ENCODE peak calls at places on chromosome 5, in nine cellular contexts. H, L, O, N, Q, P, B, U and R are unnamed samples.

GRCh38 chr5:76960004-76960625 is 7.3 kb downstream of the CRHBP start:
- DNase-seq in P (peak), O (peak), H (no peak), N (no peak), U (no peak), Q (no peak), L (no peak), B (no peak), R (no peak)

GRCh38 chr5:154267516-154267915 is 77.0 kb downstream of the GALNT10 start:
- DNase-seq in N (no peak), P (no peak), L (no peak), O (no peak), B (no peak), U (no peak), Q (no peak), H (no peak), R (no peak)

GRCh38 chr5:123807177-123807900 is 295.4 kb downstream of the CSNK1G3 start:
- DNase-seq in N (no peak), H (no peak), Q (no peak), B (no peak), L (no peak), P (no peak), O (no peak), U (no peak), R (no peak)

GRCh38 chr5:16870878-16871277 is 65.2 kb downstream of the MYO10 start:
- DNase-seq in O (no peak), P (no peak), Q (no peak), L (no peak), H (no peak), B (no peak), N (no peak), U (no peak), R (no peak)

GRCh38 chr5:435961-436640 is 6.9 kb upstream of the EXOC3 start:
- DNase-seq in H (no peak), P (no peak), O (peak), L (no peak), N (peak), B (no peak), Q (no peak), U (no peak), R (no peak)

GRCh38 chr5:315488-316209 is 5.9 kb upstream of the AHRR start:
- DNase-seq in B (no peak), N (no peak), U (no peak), L (no peak), H (no peak), P (no peak), O (no peak), Q (no peak), R (no peak)

GRCh38 chr5:149837680-149838269 is 106.8 kb downstream of the PDE6A start:
- DNase-seq in U (peak), P (peak), O (peak), H (no peak), N (no peak), Q (peak), B (peak), L (peak), R (no peak)

GRCh38 chr5:55102345-55102744 is at the start of gene GZMA:
- DNase-seq in H (no peak), O (no peak), P (no peak), U (no peak), N (no peak), Q (no peak), L (no peak), B (no peak), R (no peak)

GRCh38 chr5:143992461-143992860 is 178.0 kb downstream of the YIPF5 start:
- DNase-seq in L (no peak), O (no peak), B (no peak), N (no peak), Q (no peak), P (no peak), U (no peak), H (no peak), R (no peak)

GRCh38 chr5:123696948-123697347 is 185.0 kb downstream of the CSNK1G3 start:
- DNase-seq in U (no peak), Q (no peak), L (peak), B (no peak), N (no peak), P (no peak), H (no peak), O (no peak), R (no peak)

GRCh38 chr5:43121565-43122484 is 1.1 kb downstream of the ZNF131 start:
- DNase-seq in H (no peak), B (no peak), Q (peak), U (no peak), N (no peak), L (no peak), P (peak), O (peak), R (no peak)

GRCh38 chr5:125372694-125373621 is 626.5 kb upstream of the ZNF608 start:
- DNase-seq in U (no peak), P (peak), N (no peak), O (peak), L (no peak), H (no peak), Q (no peak), B (no peak), R (no peak)

GRCh38 chr5:71782771-71783770 is 64.0 kb downstream of the CARTPT start:
- DNase-seq in N (peak), H (no peak), P (peak), Q (peak), O (peak), B (peak), L (peak), U (peak), R (no peak)

GRCh38 chr5:94893404-94894145 is 275.1 kb downstream of the SLF1 start:
- DNase-seq in H (no peak), B (no peak), N (no peak), P (no peak), Q (peak), O (peak), L (no peak), U (no peak), R (no peak)

GRCh38 chr5:131491749-131492148 is 143.3 kb downstream of the RAPGEF6 start:
- DNase-seq in P (no peak), H (no peak), L (no peak), N (no peak), O (peak), U (no peak), Q (no peak), B (no peak), R (no peak)

GRCh38 chr5:2257326-2258244 is 374.9 kb upstream of the IRX4 start:
- DNase-seq in H (peak), B (no peak), O (no peak), N (no peak), U (no peak), L (no peak), P (no peak), Q (no peak), R (no peak)

GRCh38 chr5:177412603-177413233 is 3.4 kb upstream of the F12 start:
- DNase-seq in Q (no peak), L (no peak), O (no peak), N (no peak), U (no peak), P (no peak), B (no peak), H (no peak), R (no peak)

GRCh38 chr5:151463137-151464029 is 16.0 kb downstream of the SLC36A1 start:
- DNase-seq in P (no peak), H (no peak), L (no peak), U (no peak), B (no peak), N (no peak), O (no peak), Q (no peak), R (no peak)

GRCh38 chr5:81140942-81141341 is 92.2 kb upstream of the CKMT2 start:
- DNase-seq in B (no peak), H (no peak), L (peak), P (peak), N (no peak), O (peak), U (peak), Q (peak), R (no peak)

GRCh38 chr5:39755452-39755851 is 330.7 kb upstream of the DAB2 start:
- DNase-seq in B (no peak), Q (peak), O (peak), U (no peak), H (no peak), N (no peak), P (no peak), L (no peak), R (no peak)

GRCh38 chr5:132259061-132259851 is 1.8 kb downstream of the PDLIM4 start:
- DNase-seq in L (peak), O (peak), B (peak), P (peak), U (peak), H (no peak), N (peak), Q (peak), R (peak)

GRCh38 chr5:5777013-5777412 is 354.5 kb downstream of the ICE1 start:
- DNase-seq in H (no peak), U (no peak), L (no peak), Q (no peak), N (no peak), O (no peak), P (no peak), B (no peak), R (no peak)

GRCh38 chr5:31033295-31033694 is 160.2 kb upstream of the CDH6 start:
- DNase-seq in O (peak), U (no peak), N (no peak), P (peak), Q (no peak), L (no peak), B (no peak), H (no peak), R (no peak)

GRCh38 chr5:55232985-55233928 is at the start of gene CCNO:
- DNase-seq in L (peak), B (peak), P (peak), H (peak), O (peak), Q (peak), N (peak), U (peak), R (peak)

GRCh38 chr5:44875661-44876250 is 67.0 kb downstream of the MRPS30 start:
- DNase-seq in L (no peak), N (no peak), P (no peak), H (no peak), Q (peak), B (no peak), O (peak), U (no peak), R (no peak)

GRCh38 chr5:16049766-16050165 is 129.8 kb downstream of the MARCHF11 start:
- DNase-seq in L (no peak), H (no peak), U (no peak), B (no peak), Q (no peak), N (no peak), P (no peak), O (no peak), R (no peak)

GRCh38 chr5:129003232-129003631 is 37.9 kb downstream of the SLC27A6 start:
- DNase-seq in H (no peak), Q (no peak), N (no peak), L (no peak), U (no peak), P (no peak), O (no peak), B (no peak), R (no peak)

GRCh38 chr5:72209515-72210115 is 102.3 kb downstream of the MAP1B start:
- DNase-seq in L (no peak), H (no peak), P (no peak), N (no peak), O (no peak), B (no peak), U (no peak), Q (peak), R (no peak)

GRCh38 chr5:104084896-104085295 is 522.3 kb upstream of the NUDT12 start:
- DNase-seq in H (no peak), U (no peak), O (no peak), L (no peak), N (no peak), P (no peak), B (no peak), Q (no peak), R (no peak)

GRCh38 chr5:104080646-104081175 is 518.1 kb upstream of the NUDT12 start:
- DNase-seq in B (no peak), N (no peak), H (no peak), U (no peak), P (no peak), Q (no peak), L (no peak), O (no peak), R (no peak)

GRCh38 chr5:104081232-104081631 is 518.6 kb upstream of the NUDT12 start:
- DNase-seq in Q (no peak), L (no peak), U (no peak), B (no peak), P (no peak), H (no peak), O (no peak), N (no peak), R (no peak)

DNA sequence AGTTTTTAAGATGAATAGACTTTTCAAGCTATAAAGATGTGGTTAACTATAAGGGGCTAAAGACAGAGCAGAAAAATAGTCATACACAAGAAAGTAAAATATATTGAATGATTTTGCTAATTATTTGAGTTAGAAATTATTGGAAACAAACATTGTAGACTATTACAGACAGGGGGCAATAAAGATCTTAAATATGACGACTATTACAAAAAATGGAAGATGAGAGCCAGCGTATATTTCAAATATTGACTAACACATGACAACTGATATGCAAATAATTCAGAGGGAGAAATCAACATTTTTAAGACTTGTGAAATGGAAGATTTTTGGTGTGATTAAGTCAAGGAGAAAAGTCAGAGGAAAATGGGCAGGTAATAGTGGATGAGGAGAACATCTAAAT is 520.2 kb upstream of the NUDT12 start:
- DNase-seq in P (no peak), Q (no peak), H (no peak), N (no peak), L (no peak), B (no peak), U (no peak), O (no peak), R (no peak)
- TF ChIP-seq CTCF in P (no peak), Q (no peak), H (no peak), N (no peak), L (no peak), B (no peak), U (no peak), O (no peak), R (no peak)

GRCh38 chr5:67842806-67843205 is 372.8 kb upstream of the PIK3R1 start:
- DNase-seq in H (no peak), U (no peak), O (peak), B (no peak), N (no peak), Q (peak), L (no peak), P (peak), R (no peak)
- TF ChIP-seq CTCF in H (no peak), U (no peak), O (peak), B (no peak), N (no peak), Q (peak), L (no peak), P (peak), R (peak)

DNA sequence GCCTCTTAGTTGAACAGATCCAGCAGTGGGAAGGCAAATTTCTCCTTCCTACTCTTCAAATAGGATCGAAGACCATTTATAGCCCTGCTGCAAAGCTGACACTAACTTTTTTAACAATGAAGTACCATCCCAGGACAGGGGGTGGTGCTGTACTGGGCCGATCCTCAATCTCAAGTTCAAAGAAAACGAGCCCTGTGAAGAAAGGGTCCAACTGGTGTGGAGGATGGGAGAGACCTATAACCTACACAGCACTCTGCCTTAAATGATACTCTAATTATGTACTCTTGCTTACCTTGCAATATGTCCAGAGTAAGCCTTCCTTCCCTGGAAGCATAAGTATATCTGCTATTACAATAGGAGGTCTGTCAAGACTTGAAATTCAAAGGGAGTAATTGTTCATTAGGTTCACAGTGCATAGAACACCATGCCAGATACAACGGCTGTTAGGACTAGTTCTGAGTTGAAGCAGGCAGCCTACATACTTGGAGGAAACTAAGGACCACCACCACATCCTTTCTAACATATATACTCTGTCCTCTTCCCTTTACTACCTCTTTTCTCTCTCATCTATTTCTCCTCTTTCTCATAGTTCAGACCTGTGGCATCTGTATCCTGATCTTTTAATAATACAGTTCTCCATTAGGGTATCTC is 6.2 kb downstream of the ETF1 start:
- DNase-seq in L (no peak), Q (peak), U (no peak), P (peak), N (no peak), O (peak), H (no peak), B (no peak), R (no peak)
- TF ChIP-seq CTCF in L (peak), Q (peak), U (no peak), P (peak), N (no peak), O (peak), H (no peak), B (no peak), R (peak)

GRCh38 chr5:161925960-161926359 is 78.0 kb downstream of the GABRA1 start:
- DNase-seq in H (no peak), N (no peak), L (no peak), P (no peak), B (no peak), Q (no peak), U (no peak), O (no peak), R (no peak)
- TF ChIP-seq CTCF in H (no peak), N (no peak), L (no peak), P (no peak), B (no peak), Q (no peak), U (no peak), O (no peak), R (no peak)

DNA sequence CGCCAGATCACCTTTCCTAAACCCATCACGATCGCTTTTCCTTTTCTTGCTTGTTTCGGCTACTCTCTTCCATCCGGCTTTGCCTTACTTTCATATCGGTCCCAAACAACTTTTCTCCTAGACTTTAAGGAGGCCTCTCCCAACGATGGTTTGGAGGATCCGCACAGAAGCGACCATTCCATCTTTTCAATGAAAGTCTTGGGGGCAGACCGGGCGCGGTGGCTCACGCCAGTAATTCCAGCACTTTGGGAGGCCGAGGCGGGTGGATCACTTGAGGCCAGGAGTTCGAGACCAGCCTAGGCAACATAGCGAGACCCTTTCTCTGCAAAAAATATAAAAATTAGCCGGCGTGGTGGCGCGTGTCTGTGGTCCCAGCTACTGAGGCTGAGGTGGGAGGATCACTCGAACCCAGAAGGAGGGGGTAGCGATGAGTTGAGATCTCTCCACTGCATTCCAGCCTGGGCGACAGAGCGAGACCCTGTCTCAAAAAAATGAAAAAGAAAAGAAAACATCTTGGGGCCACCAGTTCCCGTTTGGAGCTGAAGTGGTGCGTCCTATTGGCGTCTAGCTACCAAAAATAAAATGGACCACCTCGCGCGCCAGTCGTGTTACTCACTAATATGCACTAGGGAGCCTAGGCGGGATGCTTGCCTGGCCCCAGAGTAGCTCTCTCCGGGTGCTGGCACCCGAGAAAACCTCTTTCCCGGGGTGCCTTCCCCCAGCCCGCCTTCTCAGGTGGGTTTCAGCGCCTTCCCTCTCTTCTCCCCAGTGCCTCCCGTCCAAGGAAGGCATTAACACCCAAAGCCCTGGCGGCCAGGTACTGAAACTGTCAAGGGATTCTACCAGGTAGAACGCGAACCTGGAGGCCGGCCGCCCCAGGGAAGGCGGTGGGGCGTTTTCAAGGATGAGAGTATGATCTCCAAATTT is 800 bp upstream of the AP3B1 start:
- DNase-seq in U (peak), N (no peak), L (peak), Q (no peak), O (no peak), B (peak), P (no peak), H (peak), R (no peak)
- TF ChIP-seq CTCF in U (no peak), N (no peak), L (no peak), Q (peak), O (peak), B (peak), P (peak), H (peak), R (peak)

DNA sequence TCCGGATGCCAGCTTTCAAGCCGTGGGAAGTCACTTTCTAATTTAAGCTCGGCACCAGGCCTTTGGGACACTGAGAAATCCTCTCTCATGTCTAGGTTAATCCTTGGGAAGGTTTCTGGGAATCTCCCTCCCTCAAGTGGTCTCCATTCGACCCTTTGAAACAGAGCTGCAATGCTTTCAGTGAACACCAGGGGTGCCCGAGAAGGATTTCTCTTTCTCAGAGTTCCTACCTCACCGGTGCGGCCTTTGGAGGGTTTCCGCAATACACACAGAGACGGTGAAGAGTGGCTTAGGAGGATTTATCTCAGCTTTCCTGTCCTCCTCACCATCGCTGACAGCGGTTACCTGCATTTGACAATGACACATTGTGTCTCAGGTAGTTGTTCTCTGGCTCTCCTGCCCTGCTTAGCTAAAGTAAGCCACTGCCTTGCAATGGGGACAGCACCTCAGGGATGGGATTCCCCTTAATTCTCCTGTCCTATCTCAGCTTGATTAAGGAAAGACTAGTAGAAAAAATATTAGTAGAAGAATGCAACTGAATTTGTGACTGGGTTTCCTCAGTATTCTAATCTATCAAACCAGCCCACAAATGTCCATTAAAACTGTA is 180.6 kb downstream of the GABRG2 start:
- DNase-seq in P (no peak), B (no peak), H (no peak), U (no peak), L (no peak), N (no peak), Q (no peak), O (no peak), R (no peak)
- TF ChIP-seq CTCF in P (peak), B (no peak), H (no peak), U (no peak), L (no peak), N (no peak), Q (no peak), O (peak), R (peak)

GRCh38 chr5:74943905-74944304 is 77.7 kb upstream of the FAM169A start:
- DNase-seq in P (no peak), H (no peak), B (no peak), U (no peak), N (no peak), O (no peak), L (no peak), Q (no peak), R (no peak)
- TF ChIP-seq CTCF in P (peak), H (no peak), B (no peak), U (no peak), N (no peak), O (peak), L (no peak), Q (peak), R (peak)